ENCODE peak calls at places on chromosomes 6 and 20, in six cellular contexts. R, P, V, N, L and O are unnamed samples.

GRCh38 chr6:105346052-105346451 is 56.8 kb downstream of the PREP start:
- DNase-seq in P (peak; percentile 8), N (peak; percentile 41), L (no peak), R (no peak), V (no peak), O (no peak)

GRCh38 chr20:47432251-47433210 is 69.2 kb upstream of the NCOA3 start:
- DNase-seq in N (peak; percentile 71), P (peak; percentile 87), V (no peak), L (no peak), R (no peak), O (peak; percentile 81)

GRCh38 chr20:558117-558516 is 14.5 kb upstream of the CSNK2A1 start:
- DNase-seq in R (no peak), N (no peak), V (no peak), P (no peak), L (no peak), O (no peak)

GRCh38 chr6:125267806-125268523 is 33.8 kb downstream of the HDDC2 start:
- DNase-seq in V (no peak), N (no peak), L (no peak), R (peak; percentile 6), P (no peak), O (peak; percentile 16)

GRCh38 chr6:81565071-81565470 is 187.4 kb downstream of the TENT5A start:
- DNase-seq in V (no peak), R (no peak), P (no peak), N (no peak), L (no peak), O (no peak)

GRCh38 chr20:24236204-24236603 is 233.2 kb upstream of the SYNDIG1 start:
- DNase-seq in R (no peak), N (no peak), P (no peak), L (no peak), V (no peak), O (no peak)

GRCh38 chr6:166412911-166413384 is 30.2 kb upstream of the MPC1 start:
- DNase-seq in R (no peak), V (no peak), L (no peak), N (no peak), P (no peak), O (no peak)

GRCh38 chr6:157569543-157569942 is 188.6 kb downstream of the ZDHHC14 start:
- DNase-seq in N (no peak), V (no peak), P (no peak), L (no peak), R (no peak), O (no peak)

GRCh38 chr6:152748843-152749242 is 1.8 kb upstream of the VIP start:
- DNase-seq in L (no peak), R (peak; percentile 47), N (no peak), P (peak; percentile 16), V (no peak), O (peak; percentile 27)

GRCh38 chr6:161536141-161536735 is 262.4 kb upstream of the AGPAT4 start:
- DNase-seq in P (no peak), N (no peak), V (no peak), R (no peak), L (no peak), O (no peak)

GRCh38 chr6:23446394-23447001 is 679.5 kb upstream of the NRSN1 start:
- DNase-seq in V (no peak), R (peak; percentile 69), N (no peak), P (peak; percentile 9), L (no peak), O (peak; percentile 18)

GRCh38 chr6:137799950-137800568 is 67.0 kb upstream of the TNFAIP3 start:
- DNase-seq in N (peak; percentile 59), L (no peak), R (peak; percentile 68), V (peak; percentile 51), P (peak; percentile 54), O (peak; percentile 82)

GRCh38 chr6:168280020-168280898 is 39.3 kb downstream of the DACT2 start:
- DNase-seq in R (no peak), P (no peak), L (no peak), V (no peak), N (no peak), O (no peak)

GRCh38 chr20:34110025-34111013 is 1.7 kb downstream of the EIF2S2 start:
- DNase-seq in R (peak; percentile 42), L (no peak), V (no peak), P (no peak), N (peak; percentile 39), O (peak; percentile 35)

GRCh38 chr6:44342489-44342888 is at the start of gene SPATS1:
- DNase-seq in L (no peak), V (no peak), P (no peak), N (no peak), R (no peak), O (peak; percentile 33)

GRCh38 chr6:22943331-22943730 is 374.0 kb downstream of the HDGFL1 start:
- DNase-seq in N (no peak), V (no peak), P (no peak), L (no peak), R (peak; percentile 66), O (no peak)

GRCh38 chr20:46939031-46939430 is 44.4 kb downstream of the EYA2 start:
- DNase-seq in R (peak; percentile 1), V (peak; percentile 82), L (no peak), N (peak; percentile 32), P (peak; percentile 66), O (peak; percentile 43)

GRCh38 chr6:13406781-13407180 is 78.4 kb upstream of the TBC1D7 start:
- DNase-seq in P (peak; percentile 52), L (no peak), R (no peak), V (no peak), N (peak; percentile 78), O (peak; percentile 82)

GRCh38 chr6:34143196-34143883 is 2.5 kb downstream of the GRM4 start:
- DNase-seq in V (no peak), P (no peak), L (no peak), N (no peak), R (no peak), O (no peak)

GRCh38 chr20:58597021-58597940 is 53.8 kb upstream of the STX16 start:
- DNase-seq in V (no peak), L (no peak), N (no peak), R (no peak), P (no peak), O (no peak)

GRCh38 chr20:47317127-47317895 is 39.2 kb downstream of the ZMYND8 start:
- DNase-seq in R (peak; percentile 97), P (peak; percentile 82), N (peak; percentile 56), L (no peak), V (peak; percentile 75), O (peak; percentile 97)

GRCh38 chr20:20837574-20838021 is 125.2 kb upstream of the RALGAPA2 start:
- DNase-seq in L (no peak), P (peak; percentile 59), V (peak; percentile 30), R (peak; percentile 59), N (peak; percentile 60), O (peak; percentile 76)

GRCh38 chr6:139373154-139373927 is 1.1 kb downstream of the CITED2 start:
- DNase-seq in R (peak; percentile 61), V (peak; percentile 43), P (peak; percentile 60), L (peak; percentile 37), N (peak; percentile 50), O (peak; percentile 81)

GRCh38 chr20:47250360-47250759 is 106.1 kb downstream of the ZMYND8 start:
- DNase-seq in L (no peak), N (peak; percentile 49), R (no peak), V (no peak), P (no peak), O (no peak)

GRCh38 chr20:38809942-38810341 is 4.4 kb downstream of the PPP1R16B start:
- DNase-seq in P (no peak), R (no peak), N (no peak), V (no peak), L (no peak), O (no peak)

GRCh38 chr20:35515949-35516645 is 13.4 kb downstream of the C20orf173 start:
- DNase-seq in R (no peak), L (no peak), N (no peak), P (peak; percentile 29), V (no peak), O (peak; percentile 41)

GRCh38 chr6:6825986-6826901 is 237.7 kb downstream of the LY86 start:
- DNase-seq in N (no peak), L (peak; percentile 69), R (peak; percentile 91), V (no peak), P (no peak), O (peak; percentile 79)
- TF ChIP-seq MYC in N (no peak), L (no peak), R (no peak), V (no peak), P (no peak), O (peak; percentile 45)

DNA sequence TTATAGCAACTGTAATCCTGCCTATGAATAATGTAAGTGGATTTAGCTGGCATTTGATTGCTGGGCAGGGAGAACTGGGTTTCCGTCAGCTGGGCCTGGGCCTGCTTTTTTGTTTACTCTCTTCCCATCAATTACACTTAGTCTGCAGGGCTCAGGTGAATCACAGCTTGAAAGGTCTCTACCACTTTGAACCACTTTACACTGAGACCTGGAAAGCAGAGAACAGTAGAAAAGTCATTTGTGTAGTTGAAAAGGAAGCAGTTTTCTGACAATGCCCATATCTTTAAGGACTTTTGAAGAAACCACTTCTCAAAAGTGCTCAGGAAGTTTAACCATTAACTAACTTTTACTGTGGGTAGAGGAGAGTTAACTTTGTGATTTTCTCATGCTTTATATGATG is 315.4 kb upstream of the SASH1 start:
- DNase-seq in V (no peak), N (no peak), P (no peak), R (no peak), L (no peak), O (no peak)
- TF ChIP-seq MYC in V (no peak), N (no peak), P (no peak), R (no peak), L (no peak), O (no peak)

DNA sequence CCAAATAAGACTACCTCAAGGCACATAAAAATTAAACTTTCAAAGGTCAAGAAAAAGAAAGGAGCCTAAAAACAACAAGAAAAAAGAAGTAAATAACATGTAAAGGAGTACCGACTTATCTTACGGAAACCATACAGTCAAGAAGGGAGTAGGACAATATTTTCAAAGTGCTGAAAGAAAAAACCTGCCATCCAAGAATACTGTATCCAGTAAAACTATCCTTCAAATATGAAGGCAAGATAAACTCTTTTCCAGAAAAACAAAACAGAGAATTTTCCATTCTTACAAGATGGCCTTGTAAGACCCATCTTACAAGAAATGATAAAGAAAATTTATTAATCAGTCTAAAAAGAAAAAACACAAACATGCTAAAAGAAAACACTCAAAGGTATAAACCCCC is 302.2 kb downstream of the LMBRD1 start:
- DNase-seq in P (no peak), V (no peak), N (no peak), R (no peak), L (no peak), O (no peak)
- TF ChIP-seq MYC in P (no peak), V (no peak), N (no peak), R (no peak), L (no peak), O (no peak)

DNA sequence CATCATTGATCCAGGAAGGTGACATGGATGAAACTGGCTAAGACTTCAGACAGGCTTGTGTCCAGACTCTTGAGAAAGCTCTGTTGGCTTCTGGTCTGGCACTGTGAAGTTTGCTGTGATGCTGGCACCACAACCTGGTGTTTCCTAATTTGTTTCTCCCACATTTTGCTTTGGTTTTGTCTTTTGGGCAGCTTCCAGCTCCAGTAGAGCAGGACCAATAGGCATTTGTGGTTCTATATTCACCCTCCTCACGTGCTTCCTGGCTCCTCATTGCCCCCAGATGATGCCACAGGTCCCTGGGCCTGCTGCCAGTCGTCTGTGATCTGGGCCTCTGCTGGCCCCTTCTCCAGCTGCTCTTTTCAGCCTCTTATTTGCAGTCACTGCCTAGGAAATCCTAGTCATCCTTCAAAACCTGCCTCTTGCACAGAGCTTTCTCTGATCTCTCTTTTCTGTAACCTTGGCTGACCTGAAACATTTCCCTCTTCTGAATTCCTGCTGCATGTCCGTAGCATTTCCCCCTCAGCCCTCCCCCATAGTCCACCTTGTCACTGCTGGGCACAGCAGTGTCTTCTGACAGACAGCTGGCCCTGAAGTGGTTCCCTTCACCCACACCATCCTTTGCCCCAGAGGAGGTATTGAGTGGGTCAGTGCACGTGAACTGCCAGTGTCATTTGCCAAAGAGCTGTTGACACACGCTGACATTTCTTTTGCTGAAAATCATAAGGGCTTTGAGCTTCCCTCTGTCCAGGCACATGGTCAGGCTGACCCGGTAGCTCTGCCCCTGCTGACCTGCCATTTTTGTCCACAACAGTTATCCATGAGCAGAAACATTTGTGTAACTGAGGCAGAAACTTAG is 63.0 kb downstream of the PTPN1 start:
- DNase-seq in R (peak; percentile 86), N (no peak), V (no peak), L (no peak), P (no peak), O (no peak)
- TF ChIP-seq MYC in R (no peak), N (no peak), V (no peak), L (no peak), P (no peak), O (no peak)